ENCODE peak calls at places on chromosome 5, in six cellular contexts. U is A549, O is GM12878, S is natural killer cell, V is RWPE2, X is sciatic nerve. D is an unnamed sample.

GRCh38 chr5:77935516-77936364 is 159.6 kb upstream of the TBCA start:
- ATAC-seq in X (no peak), S (peak; percentile 48), O (peak; percentile 86), V (no peak), U (no peak), D (no peak)

GRCh38 chr5:32724526-32724925 is 13.4 kb downstream of the NPR3 start:
- ATAC-seq in O (no peak), S (no peak), X (no peak), U (no peak), V (no peak), D (no peak)

GRCh38 chr5:42496397-42497156 is 73.3 kb downstream of the GHR start:
- ATAC-seq in V (no peak), O (no peak), U (no peak), S (no peak), X (no peak), D (no peak)

GRCh38 chr5:150461231-150461630 is 11.7 kb upstream of the RPS14 start:
- ATAC-seq in V (no peak), S (no peak), O (peak; percentile 83), U (no peak), X (no peak), D (peak; percentile 9)

GRCh38 chr5:168592014-168592368 is 12.8 kb upstream of the PANK3 start:
- ATAC-seq in S (no peak), O (no peak), V (no peak), U (no peak), X (no peak), D (peak; percentile 23)

GRCh38 chr5:16593630-16594029 is 23.2 kb downstream of the RETREG1 start:
- ATAC-seq in U (no peak), V (no peak), X (no peak), O (no peak), S (no peak), D (no peak)

GRCh38 chr5:160047362-160047761 is 38.4 kb downstream of the TTC1 start:
- ATAC-seq in X (peak; percentile 67), O (no peak), U (no peak), S (no peak), V (no peak), D (no peak)

GRCh38 chr5:91499943-91500531 is 116.9 kb upstream of the ARRDC3 start:
- ATAC-seq in U (peak; percentile 84), V (peak; percentile 43), O (peak; percentile 76), S (no peak), X (peak; percentile 67), D (no peak)

GRCh38 chr5:42564689-42565356 is 141.6 kb downstream of the GHR start:
- ATAC-seq in U (no peak), V (peak; percentile 92), O (no peak), S (no peak), X (no peak), D (peak; percentile 72)

GRCh38 chr5:170162631-170163321 is 57.1 kb downstream of the FOXI1 start:
- ATAC-seq in X (no peak), O (no peak), V (no peak), S (no peak), U (no peak), D (no peak)

GRCh38 chr5:177309351-177310191 is 2.1 kb downstream of the MXD3 start:
- ATAC-seq in S (peak; percentile 52), X (no peak), O (peak; percentile 45), U (peak; percentile 67), V (peak; percentile 18), D (peak; percentile 46)

GRCh38 chr5:152274206-152274605 is 130.9 kb downstream of the NMUR2 start:
- ATAC-seq in U (no peak), X (no peak), S (no peak), V (no peak), O (no peak), D (no peak)